ENCODE peak calls at places on chromosomes 4 and X, in eight cellular contexts. B is GDM1; N is GM03348; D is psoas muscle; R is CD8-positive, alpha-beta memory T cell; Y is GM12865; G is AG10803; U is fibroblast of gingiva. K is an unnamed sample.
A peak's percentile ranks its signal among the peaks of the same experiment; 100 is the strongest.

GRCh38 chrX:49915352-49916222 is 6.8 kb upstream of the CLCN5 start:
- DNase-seq in B (peak; percentile 25), N (peak; percentile 42), D (no peak), R (peak; percentile 56), Y (peak; percentile 52), G (peak; percentile 50), U (peak; percentile 35), K (peak; percentile 80)

GRCh38 chrX:153317306-153317705 is 4.3 kb downstream of the PNMA6F start:
- DNase-seq in B (no peak), N (no peak), D (no peak), R (no peak), Y (no peak), G (no peak), U (no peak), K (no peak)

GRCh38 chr4:164383187-164384181 is 370.4 kb upstream of the SMIM31 start:
- DNase-seq in B (no peak), N (peak; percentile 2), D (no peak), R (no peak), Y (no peak), G (no peak), U (no peak), K (no peak)

GRCh38 chr4:113738251-113738650 is 23.3 kb downstream of the CAMK2D start:
- DNase-seq in B (no peak), N (peak; percentile 48), D (no peak), R (no peak), Y (no peak), G (peak; percentile 86), U (peak; percentile 74), K (peak; percentile 88)

GRCh38 chr4:137949746-137950145 is 292.4 kb downstream of the SLC7A11 start:
- DNase-seq in B (no peak), N (no peak), D (no peak), R (no peak), Y (no peak), G (peak; percentile 49), U (peak; percentile 30), K (no peak)

GRCh38 chr4:95908806-95909205 is 68.9 kb downstream of the PDHA2 start:
- DNase-seq in B (no peak), N (no peak), D (no peak), R (no peak), Y (no peak), G (no peak), U (no peak), K (no peak)

GRCh38 chr4:42395595-42395994 is 1.7 kb upstream of the SHISA3 start:
- DNase-seq in B (no peak), N (no peak), D (no peak), R (no peak), Y (no peak), G (no peak), U (no peak), K (no peak)

GRCh38 chr4:55393461-55394320 is 2.1 kb upstream of the TMEM165 start:
- DNase-seq in B (no peak), N (peak; percentile 37), D (no peak), R (no peak), Y (peak; percentile 29), G (peak; percentile 36), U (peak; percentile 48), K (peak; percentile 25)

GRCh38 chrX:13803116-13803515 is 13.8 kb downstream of the GPM6B start:
- DNase-seq in B (no peak), N (no peak), D (no peak), R (no peak), Y (no peak), G (no peak), U (no peak), K (no peak)

GRCh38 chr4:78288327-78288726 is 231.2 kb downstream of the FRAS1 start:
- DNase-seq in B (no peak), N (peak; percentile 36), D (no peak), R (no peak), Y (no peak), G (peak; percentile 86), U (peak; percentile 85), K (peak; percentile 88)

GRCh38 chr4:76011700-76012387 is 4.5 kb upstream of the CXCL9 start:
- DNase-seq in B (no peak), N (peak; percentile 79), D (no peak), R (no peak), Y (peak; percentile 79), G (peak; percentile 78), U (peak; percentile 73), K (peak; percentile 76)

GRCh38 chr4:168551211-168551610 is 54.4 kb downstream of the PALLD start:
- DNase-seq in B (no peak), N (peak; percentile 62), D (no peak), R (no peak), Y (no peak), G (peak; percentile 92), U (peak; percentile 86), K (peak; percentile 69)

GRCh38 chr4:86117781-86118302 is 242.0 kb downstream of the MAPK10 start:
- DNase-seq in B (no peak), N (peak; percentile 77), D (no peak), R (no peak), Y (no peak), G (peak; percentile 96), U (peak; percentile 82), K (peak; percentile 88)

GRCh38 chrX:107676559-107677378 is 48.5 kb downstream of the PRPS1 start:
- DNase-seq in B (no peak), N (peak; percentile 77), D (peak; percentile 93), R (peak; percentile 67), Y (no peak), G (peak; percentile 88), U (peak; percentile 97), K (peak; percentile 94)

GRCh38 chrX:94524867-94525266 is 850.9 kb downstream of the FAM133A start:
- DNase-seq in B (no peak), N (no peak), D (peak; percentile 21), R (no peak), Y (peak; percentile 1), G (no peak), U (no peak), K (no peak)

GRCh38 chr4:5710962-5711478 is at the start of gene EVC:
- DNase-seq in B (no peak), N (peak; percentile 97), D (peak; percentile 85), R (no peak), Y (no peak), G (peak; percentile 81), U (peak; percentile 77), K (peak; percentile 92)

GRCh38 chr4:86633854-86634253 is 39.7 kb downstream of the PTPN13 start:
- DNase-seq in B (no peak), N (no peak), D (no peak), R (no peak), Y (no peak), G (no peak), U (no peak), K (peak; percentile 51)

GRCh38 chrX:51878056-51878455 is 15.4 kb upstream of the MAGED1 start:
- DNase-seq in B (no peak), N (no peak), D (no peak), R (no peak), Y (no peak), G (no peak), U (no peak), K (no peak)

GRCh38 chr4:94491322-94491721 is 39.6 kb downstream of the PDLIM5 start:
- DNase-seq in B (no peak), N (peak; percentile 51), D (no peak), R (no peak), Y (no peak), G (peak; percentile 55), U (no peak), K (peak; percentile 56)

K was measured in adipocyte.